ENCODE peak calls at places on chromosomes 11 and 22, in seven cellular contexts. One of them, this sample, is unnamed.

GRCh38 chr11:78870655-78871054 is 296.0 kb upstream of the NARS2 start:
- DNase-seq in SK-N-DZ: no peak
- DNase-seq in tibial artery: no peak
- DNase-seq in WERI-Rb-1: no peak
- DNase-seq in A673: no peak
- DNase-seq in Peyer's patch: no peak
- DNase-seq in coronary artery: no peak
- DNase-seq in this sample: no peak

GRCh38 chr11:15629690-15630321 is 515.1 kb downstream of the INSC start:
- DNase-seq in WERI-Rb-1: peak
- DNase-seq in coronary artery: no peak
- DNase-seq in SK-N-DZ: no peak
- DNase-seq in A673: peak
- DNase-seq in Peyer's patch: no peak
- DNase-seq in tibial artery: peak
- DNase-seq in this sample: peak

GRCh38 chr11:36023922-36024321 is 80.1 kb downstream of the LDLRAD3 start:
- DNase-seq in coronary artery: no peak
- DNase-seq in WERI-Rb-1: no peak
- DNase-seq in tibial artery: no peak
- DNase-seq in SK-N-DZ: no peak
- DNase-seq in A673: no peak
- DNase-seq in Peyer's patch: no peak
- DNase-seq in this sample: no peak

GRCh38 chr11:66004186-66004585 is 1.9 kb downstream of the BANF1 start:
- DNase-seq in A673: no peak
- DNase-seq in WERI-Rb-1: no peak
- DNase-seq in tibial artery: no peak
- DNase-seq in coronary artery: no peak
- DNase-seq in Peyer's patch: no peak
- DNase-seq in SK-N-DZ: no peak
- DNase-seq in this sample: no peak

GRCh38 chr22:29083576-29084566 is 11.0 kb downstream of the KREMEN1 start:
- DNase-seq in coronary artery: no peak
- DNase-seq in A673: no peak
- DNase-seq in WERI-Rb-1: no peak
- DNase-seq in Peyer's patch: no peak
- DNase-seq in tibial artery: no peak
- DNase-seq in SK-N-DZ: no peak
- DNase-seq in this sample: no peak

GRCh38 chr11:72643547-72643946 is 30.7 kb downstream of the PDE2A start:
- DNase-seq in WERI-Rb-1: no peak
- DNase-seq in tibial artery: peak
- DNase-seq in coronary artery: peak
- DNase-seq in A673: peak
- DNase-seq in SK-N-DZ: no peak
- DNase-seq in Peyer's patch: no peak
- DNase-seq in this sample: peak

GRCh38 chr11:7657306-7658025 is 15.8 kb downstream of the CYB5R2 start:
- DNase-seq in Peyer's patch: peak
- DNase-seq in A673: peak
- DNase-seq in SK-N-DZ: no peak
- DNase-seq in WERI-Rb-1: peak
- DNase-seq in coronary artery: peak
- DNase-seq in tibial artery: peak
- DNase-seq in this sample: peak

GRCh38 chr22:45612451-45612901 is 59.2 kb upstream of the ATXN10 start:
- DNase-seq in A673: no peak
- DNase-seq in tibial artery: peak
- DNase-seq in WERI-Rb-1: no peak
- DNase-seq in Peyer's patch: no peak
- DNase-seq in coronary artery: no peak
- DNase-seq in SK-N-DZ: peak
- DNase-seq in this sample: no peak

GRCh38 chr11:128632151-128632791 is 44.9 kb upstream of the ETS1 start:
- DNase-seq in WERI-Rb-1: peak
- DNase-seq in tibial artery: no peak
- DNase-seq in Peyer's patch: no peak
- DNase-seq in A673: peak
- DNase-seq in coronary artery: no peak
- DNase-seq in SK-N-DZ: no peak
- DNase-seq in this sample: peak

GRCh38 chr11:73331138-73331916 is 23.3 kb downstream of the ARHGEF17 start:
- DNase-seq in WERI-Rb-1: no peak
- DNase-seq in tibial artery: no peak
- DNase-seq in A673: no peak
- DNase-seq in Peyer's patch: no peak
- DNase-seq in coronary artery: no peak
- DNase-seq in SK-N-DZ: peak
- DNase-seq in this sample: no peak

GRCh38 chr11:123308077-123308476 is 113.0 kb upstream of the CLMP start:
- DNase-seq in coronary artery: no peak
- DNase-seq in Peyer's patch: no peak
- DNase-seq in tibial artery: no peak
- DNase-seq in A673: peak
- DNase-seq in WERI-Rb-1: no peak
- DNase-seq in SK-N-DZ: no peak
- DNase-seq in this sample: no peak

GRCh38 chr11:111623527-111624030 is 21.3 kb downstream of the SIK2 start:
- DNase-seq in WERI-Rb-1: no peak
- DNase-seq in tibial artery: no peak
- DNase-seq in SK-N-DZ: no peak
- DNase-seq in Peyer's patch: peak
- DNase-seq in coronary artery: no peak
- DNase-seq in A673: no peak
- DNase-seq in this sample: no peak

GRCh38 chr11:43963221-43963620 is 20.8 kb downstream of the C11orf96 start:
- DNase-seq in SK-N-DZ: no peak
- DNase-seq in coronary artery: peak
- DNase-seq in WERI-Rb-1: no peak
- DNase-seq in A673: no peak
- DNase-seq in Peyer's patch: no peak
- DNase-seq in tibial artery: no peak
- DNase-seq in this sample: no peak

GRCh38 chr22:22080270-22080669 is 97.7 kb upstream of the TOP3B start:
- DNase-seq in tibial artery: no peak
- DNase-seq in coronary artery: no peak
- DNase-seq in A673: no peak
- DNase-seq in WERI-Rb-1: no peak
- DNase-seq in Peyer's patch: no peak
- DNase-seq in SK-N-DZ: no peak
- DNase-seq in this sample: no peak

GRCh38 chr11:128232588-128232987 is 354.8 kb downstream of the ETS1 start:
- DNase-seq in WERI-Rb-1: no peak
- DNase-seq in Peyer's patch: no peak
- DNase-seq in tibial artery: no peak
- DNase-seq in A673: no peak
- DNase-seq in coronary artery: no peak
- DNase-seq in SK-N-DZ: no peak
- DNase-seq in this sample: no peak

GRCh38 chr11:43923327-43924111 is 18.9 kb upstream of the C11orf96 start:
- DNase-seq in WERI-Rb-1: no peak
- DNase-seq in coronary artery: peak
- DNase-seq in Peyer's patch: no peak
- DNase-seq in SK-N-DZ: peak
- DNase-seq in tibial artery: peak
- DNase-seq in A673: peak
- DNase-seq in this sample: no peak

GRCh38 chr11:118882489-118882888 is 1.2 kb upstream of the CXCR5 start:
- DNase-seq in SK-N-DZ: no peak
- DNase-seq in tibial artery: no peak
- DNase-seq in A673: no peak
- DNase-seq in Peyer's patch: no peak
- DNase-seq in coronary artery: no peak
- DNase-seq in WERI-Rb-1: no peak
- DNase-seq in this sample: no peak

GRCh38 chr11:60563553-60564235 is 48.5 kb downstream of the MS4A13 start:
- DNase-seq in WERI-Rb-1: peak
- DNase-seq in A673: no peak
- DNase-seq in Peyer's patch: no peak
- DNase-seq in tibial artery: no peak
- DNase-seq in SK-N-DZ: peak
- DNase-seq in coronary artery: no peak
- DNase-seq in this sample: no peak

GRCh38 chr11:1829039-1829820 is 5.6 kb upstream of the SYT8 start:
- DNase-seq in coronary artery: no peak
- DNase-seq in SK-N-DZ: no peak
- DNase-seq in A673: no peak
- DNase-seq in tibial artery: no peak
- DNase-seq in Peyer's patch: no peak
- DNase-seq in WERI-Rb-1: peak
- DNase-seq in this sample: no peak

GRCh38 chr11:96578379-96578778 is 188.6 kb downstream of the JRKL start:
- DNase-seq in tibial artery: no peak
- DNase-seq in coronary artery: no peak
- DNase-seq in SK-N-DZ: no peak
- DNase-seq in A673: no peak
- DNase-seq in WERI-Rb-1: no peak
- DNase-seq in Peyer's patch: no peak
- DNase-seq in this sample: no peak

GRCh38 chr11:69221086-69221485 is 65.4 kb downstream of the SMIM38 start:
- DNase-seq in WERI-Rb-1: no peak
- DNase-seq in Peyer's patch: no peak
- DNase-seq in SK-N-DZ: no peak
- DNase-seq in A673: no peak
- DNase-seq in tibial artery: no peak
- DNase-seq in coronary artery: peak
- DNase-seq in this sample: no peak

GRCh38 chr11:12705874-12706273 is 31.7 kb downstream of the TEAD1 start:
- DNase-seq in Peyer's patch: no peak
- DNase-seq in WERI-Rb-1: no peak
- DNase-seq in SK-N-DZ: no peak
- DNase-seq in coronary artery: no peak
- DNase-seq in A673: no peak
- DNase-seq in tibial artery: no peak
- DNase-seq in this sample: no peak

GRCh38 chr22:49962751-49963646 is 2.4 kb downstream of the PIM3 start:
- DNase-seq in Peyer's patch: peak
- DNase-seq in A673: no peak
- DNase-seq in tibial artery: peak
- DNase-seq in SK-N-DZ: no peak
- DNase-seq in coronary artery: peak
- DNase-seq in WERI-Rb-1: no peak
- DNase-seq in this sample: no peak

GRCh38 chr11:88552377-88553029 is 215.0 kb upstream of the CTSC start:
- DNase-seq in coronary artery: no peak
- DNase-seq in SK-N-DZ: peak
- DNase-seq in tibial artery: no peak
- DNase-seq in WERI-Rb-1: peak
- DNase-seq in A673: peak
- DNase-seq in Peyer's patch: no peak
- DNase-seq in this sample: peak

GRCh38 chr11:124633355-124633754 is 10.7 kb downstream of the TBRG1 start:
- DNase-seq in coronary artery: no peak
- DNase-seq in tibial artery: no peak
- DNase-seq in WERI-Rb-1: no peak
- DNase-seq in Peyer's patch: no peak
- DNase-seq in SK-N-DZ: no peak
- DNase-seq in A673: no peak
- DNase-seq in this sample: no peak

GRCh38 chr11:76542436-76542835 is 97.6 kb downstream of the EMSY start:
- DNase-seq in coronary artery: no peak
- DNase-seq in tibial artery: no peak
- DNase-seq in SK-N-DZ: no peak
- DNase-seq in A673: no peak
- DNase-seq in WERI-Rb-1: no peak
- DNase-seq in Peyer's patch: no peak
- DNase-seq in this sample: no peak

GRCh38 chr11:69217276-69218105 is 61.8 kb downstream of the SMIM38 start:
- DNase-seq in Peyer's patch: peak
- DNase-seq in tibial artery: peak
- DNase-seq in coronary artery: peak
- DNase-seq in WERI-Rb-1: no peak
- DNase-seq in SK-N-DZ: no peak
- DNase-seq in A673: no peak
- DNase-seq in this sample: no peak

GRCh38 chr22:48703265-48703941 is 1124.3 kb downstream of the BRD1 start:
- DNase-seq in WERI-Rb-1: peak
- DNase-seq in A673: no peak
- DNase-seq in SK-N-DZ: no peak
- DNase-seq in Peyer's patch: peak
- DNase-seq in coronary artery: no peak
- DNase-seq in tibial artery: no peak
- DNase-seq in this sample: no peak

GRCh38 chr11:116695657-116696254 is 77.0 kb downstream of the BUD13 start:
- DNase-seq in tibial artery: no peak
- DNase-seq in Peyer's patch: no peak
- DNase-seq in A673: no peak
- DNase-seq in WERI-Rb-1: no peak
- DNase-seq in coronary artery: no peak
- DNase-seq in SK-N-DZ: no peak
- DNase-seq in this sample: no peak

This sample was measured in HCT116.